ENCODE peak calls at places on chromosomes 16 and 17, in four cellular contexts. Y is NT2/D1, K is Karpas-422, P is H7. H is an unnamed sample.

GRCh38 chr17:32931686-32932085 is 3.7 kb downstream of the TMEM98 start:
- DNase-seq in Y (no peak), K (no peak), P (no peak), H (no peak)

GRCh38 chr17:16446338-16446983 is 31.1 kb downstream of the TRPV2 start:
- DNase-seq in Y (no peak), K (peak; percentile 53), P (no peak), H (no peak)

GRCh38 chr16:59887856-59888255 is 1153.7 kb upstream of the GOT2 start:
- DNase-seq in Y (no peak), K (no peak), P (no peak), H (no peak)

GRCh38 chr17:55770220-55770870 is 19.5 kb downstream of the PCTP start:
- DNase-seq in Y (no peak), K (peak; percentile 77), P (peak; percentile 51), H (peak; percentile 85)

GRCh38 chr16:8630205-8630953 is 8.9 kb downstream of the METTL22 start:
- DNase-seq in Y (no peak), K (no peak), P (no peak), H (no peak)

GRCh38 chr16:69691980-69692911 is 34.1 kb downstream of the NQO1 start:
- DNase-seq in Y (no peak), K (no peak), P (no peak), H (no peak)

GRCh38 chr17:10149573-10150399 is 48.6 kb downstream of the GAS7 start:
- DNase-seq in Y (no peak), K (peak; percentile 64), P (no peak), H (peak; percentile 70)

GRCh38 chr16:83813818-83814653 is 6.3 kb downstream of the HSBP1 start:
- DNase-seq in Y (no peak), K (peak; percentile 51), P (no peak), H (peak; percentile 48)

GRCh38 chr16:26464576-26465266 is 602.0 kb upstream of the C16orf82 start:
- DNase-seq in Y (no peak), K (no peak), P (no peak), H (no peak)

GRCh38 chr17:29042679-29043538 is at the start of gene PIPOX:
- DNase-seq in Y (peak; percentile 91), K (peak; percentile 62), P (peak; percentile 83), H (no peak)

GRCh38 chr17:4548721-4549531 is 6.3 kb downstream of the MYBBP1A start:
- DNase-seq in Y (no peak), K (peak; percentile 36), P (no peak), H (no peak)

GRCh38 chr16:78237346-78237745 is 137.9 kb downstream of the WWOX start:
- DNase-seq in Y (no peak), K (no peak), P (no peak), H (no peak)

GRCh38 chr17:74024871-74025531 is 178.5 kb upstream of the RPL38 start:
- DNase-seq in Y (no peak), K (no peak), P (no peak), H (no peak)

GRCh38 chr16:4601317-4602186 is 13.1 kb downstream of the UBALD1 start:
- DNase-seq in Y (no peak), K (no peak), P (peak; percentile 70), H (peak; percentile 34)

GRCh38 chr17:48026503-48027321 is 10.9 kb downstream of the COPZ2 start:
- DNase-seq in Y (peak; percentile 77), K (peak; percentile 94), P (peak; percentile 92), H (peak; percentile 95)

GRCh38 chr17:75590849-75591721 is 3.5 kb downstream of the MYO15B start:
- DNase-seq in Y (no peak), K (no peak), P (peak; percentile 15), H (no peak)

GRCh38 chr17:37088459-37088858 is 139.7 kb downstream of the AATF start:
- DNase-seq in Y (no peak), K (no peak), P (no peak), H (no peak)

GRCh38 chr16:57798953-57799618 is 3.2 kb downstream of the KIFC3 start:
- DNase-seq in Y (no peak), K (no peak), P (peak; percentile 21), H (no peak)

GRCh38 chr16:56910654-56911539 is 21.0 kb upstream of the HERPUD1 start:
- DNase-seq in Y (no peak), K (no peak), P (no peak), H (peak; percentile 91)

GRCh38 chr16:72856797-72857196 is 191.1 kb downstream of the ZFHX3 start:
- DNase-seq in Y (no peak), K (peak; percentile 51), P (peak; percentile 86), H (no peak)

GRCh38 chr16:31138621-31139578 is 3.4 kb upstream of the PRSS8 start:
- DNase-seq in Y (no peak), K (no peak), P (peak; percentile 82), H (peak; percentile 62)

GRCh38 chr17:45129940-45130639 is 2.2 kb downstream of the PLCD3 start:
- DNase-seq in Y (no peak), K (no peak), P (peak; percentile 55), H (no peak)

GRCh38 chr17:40451420-40451819 is 8.2 kb downstream of the IGFBP4 start:
- DNase-seq in Y (no peak), K (no peak), P (no peak), H (peak; percentile 99)

GRCh38 chr17:38674013-38674748 is 576 bp downstream of the EPOP start:
- DNase-seq in Y (no peak), K (peak; percentile 71), P (no peak), H (no peak)

GRCh38 chr16:55542459-55543082 is 23.9 kb upstream of the CAPNS2 start:
- DNase-seq in Y (no peak), K (no peak), P (no peak), H (peak; percentile 77)

GRCh38 chr17:50908140-50908859 is 42.1 kb upstream of the TOB1 start:
- DNase-seq in Y (no peak), K (no peak), P (no peak), H (no peak)

GRCh38 chr17:50909765-50910661 is 43.9 kb upstream of the TOB1 start:
- DNase-seq in Y (no peak), K (no peak), P (no peak), H (no peak)

GRCh38 chr17:50911450-50911849 is 45.3 kb upstream of the TOB1 start:
- DNase-seq in Y (no peak), K (no peak), P (no peak), H (no peak)

GRCh38 chr17:50906443-50906842 is 40.3 kb upstream of the TOB1 start:
- DNase-seq in Y (no peak), K (no peak), P (no peak), H (no peak)

GRCh38 chr17:50908860-50909764 is 43.0 kb upstream of the TOB1 start:
- DNase-seq in Y (no peak), K (no peak), P (peak; percentile 71), H (no peak)
- H3K4me3 ChIP-seq in Y (no peak overlapping the region), K (no peak overlapping the region), P (no peak overlapping the region), H (no peak overlapping the region)

GRCh38 chr17:850086-850827 is 68.1 kb downstream of the MRM3 start:
- DNase-seq in Y (no peak), K (no peak), P (no peak), H (no peak)
- H3K4me3 ChIP-seq in Y (no peak overlapping the region), K (no peak overlapping the region), P (no peak overlapping the region), H (no peak overlapping the region)

DNA sequence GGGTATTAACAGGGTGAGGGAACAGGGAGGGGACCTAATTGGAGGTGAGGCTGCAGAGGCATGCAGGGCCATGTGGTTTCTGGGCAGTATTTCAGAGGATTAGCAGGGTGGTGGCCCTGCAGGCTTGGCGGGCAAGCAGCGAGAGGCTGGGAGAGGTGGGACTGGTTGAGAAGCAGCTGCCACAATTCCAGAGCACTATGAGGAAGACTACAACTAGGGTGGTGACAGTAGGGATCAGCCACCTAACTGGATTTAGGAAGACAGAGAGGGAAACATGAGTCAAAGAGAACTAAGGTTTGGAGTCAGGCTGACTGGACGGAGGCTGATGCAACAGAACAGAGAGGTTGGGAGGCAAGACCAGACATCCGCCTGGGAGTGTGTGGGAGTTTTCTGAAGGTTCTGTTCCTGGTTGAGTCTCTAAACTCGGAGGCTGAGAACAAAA is 12.3 kb downstream of the ALOXE3 start:
- DNase-seq in Y (no peak), K (no peak), P (no peak), H (peak; percentile 43)
- H3K4me3 ChIP-seq in Y (no peak overlapping the region), K (no peak overlapping the region), P (no peak overlapping the region), H (no peak overlapping the region)

GRCh38 chr16:89290887-89291286 is 73.4 kb downstream of the ZNF778 start:
- DNase-seq in Y (peak; percentile 92), K (no peak), P (peak; percentile 98), H (no peak)

GRCh38 chr16:89291355-89291754 is 73.9 kb downstream of the ZNF778 start:
- DNase-seq in Y (no peak), K (no peak), P (no peak), H (no peak)

GRCh38 chr16:89293276-89294143 is 76.0 kb downstream of the ZNF778 start:
- DNase-seq in Y (peak; percentile 25), K (no peak), P (peak; percentile 86), H (no peak)

GRCh38 chr16:89291776-89292175 is 74.3 kb downstream of the ZNF778 start:
- DNase-seq in Y (no peak), K (no peak), P (no peak), H (no peak)

GRCh38 chr16:89292443-89293078 is 75.1 kb downstream of the ZNF778 start:
- DNase-seq in Y (no peak), K (no peak), P (no peak), H (no peak)
- H3K4me3 ChIP-seq in Y (no peak overlapping the region), K (no peak overlapping the region), P (no peak overlapping the region), H (no peak overlapping the region)

DNA sequence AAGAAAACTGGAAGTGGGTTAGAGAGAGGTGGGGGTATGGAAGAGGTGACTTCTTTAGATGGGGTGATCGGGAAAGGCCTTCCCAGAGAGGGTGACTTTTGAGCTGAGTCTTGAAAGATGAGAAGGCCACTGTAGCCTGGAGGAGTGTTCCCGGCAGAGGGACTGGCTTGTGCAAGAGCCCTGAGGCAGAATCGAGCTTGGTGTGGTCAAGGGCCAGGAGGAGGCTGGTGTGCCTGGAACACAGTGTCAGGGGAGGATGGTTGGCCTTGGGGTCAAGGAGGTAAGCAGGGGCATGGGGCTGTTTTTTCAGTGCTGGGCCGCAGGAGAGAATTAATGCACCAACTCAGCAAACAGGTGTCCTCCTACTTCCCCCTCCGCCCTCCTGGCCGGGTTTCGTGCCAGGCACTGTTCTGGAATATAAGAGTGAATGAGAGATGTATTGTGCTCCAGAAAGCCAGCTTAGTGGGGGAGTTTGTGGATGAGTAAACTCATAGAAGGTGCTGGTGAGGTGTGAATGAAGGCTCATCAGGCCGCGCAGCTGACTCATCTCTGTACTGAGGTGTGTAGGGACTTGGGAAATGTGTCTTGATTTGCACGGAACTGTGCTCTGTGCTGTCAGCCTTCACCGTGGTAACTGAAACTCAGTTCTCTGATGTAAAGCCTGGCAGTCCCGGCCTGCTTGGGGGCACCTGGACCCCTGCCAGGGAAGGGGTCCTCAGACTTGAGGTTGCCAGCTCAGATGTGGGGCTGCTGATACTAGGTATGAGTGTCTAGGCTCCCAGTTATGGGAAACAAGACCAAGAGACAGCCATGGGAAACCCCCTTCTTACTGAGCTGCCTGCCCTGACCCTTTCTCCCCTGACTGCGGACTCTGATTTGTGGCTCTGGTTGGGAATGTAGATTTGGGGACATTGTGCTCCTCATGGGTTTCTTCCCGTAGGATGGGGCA is 15.3 kb downstream of the KSR1 start:
- DNase-seq in Y (no peak), K (no peak), P (no peak), H (no peak)
- H3K4me3 ChIP-seq in Y (no peak overlapping the region), K (no peak overlapping the region), P (no peak overlapping the region), H (no peak overlapping the region)

GRCh38 chr17:64073771-64074703 is 53.6 kb upstream of the ICAM2 start:
- DNase-seq in Y (no peak), K (peak; percentile 90), P (no peak), H (no peak)
- H3K4me3 ChIP-seq in Y (no peak overlapping the region), K (peak overlapping the region; percentile 3), P (no peak overlapping the region), H (no peak overlapping the region)

H was measured in fibroblast of the aortic adventitia.